ENCODE peak calls at places on chromosomes 11 and 22, in six cellular contexts. One of them, this sample, is unnamed.

GRCh38 chr11:119284344-119285157 is 32.4 kb downstream of the MCAM start:
- DNase-seq in K562: no peak
- DNase-seq in mammary epithelial cell: peak; percentile 35
- DNase-seq in PC-3: peak; percentile 73
- DNase-seq in fibroblast of lung: peak; percentile 36
- DNase-seq in neural progenitor cell: peak; percentile 19
- DNase-seq in this sample: peak; percentile 54

GRCh38 chr11:1391165-1392010 is 1.7 kb downstream of the BRSK2 start:
- DNase-seq in K562: no peak
- DNase-seq in mammary epithelial cell: no peak
- DNase-seq in PC-3: no peak
- DNase-seq in fibroblast of lung: no peak
- DNase-seq in neural progenitor cell: peak; percentile 65
- DNase-seq in this sample: peak; percentile 69

GRCh38 chr22:35489225-35489624 is 51.4 kb upstream of the RASD2 start:
- DNase-seq in K562: no peak
- DNase-seq in mammary epithelial cell: peak; percentile 49
- DNase-seq in PC-3: peak; percentile 70
- DNase-seq in fibroblast of lung: no peak
- DNase-seq in neural progenitor cell: no peak
- DNase-seq in this sample: no peak

GRCh38 chr11:125062931-125063428 is at the start of gene SLC37A2:
- DNase-seq in K562: no peak
- DNase-seq in mammary epithelial cell: peak; percentile 81
- DNase-seq in PC-3: peak; percentile 73
- DNase-seq in fibroblast of lung: peak; percentile 61
- DNase-seq in neural progenitor cell: peak; percentile 90
- DNase-seq in this sample: peak; percentile 48

GRCh38 chr11:31874631-31875191 is 63.6 kb upstream of the PAX6 start:
- DNase-seq in K562: no peak
- DNase-seq in mammary epithelial cell: peak; percentile 9
- DNase-seq in PC-3: no peak
- DNase-seq in fibroblast of lung: no peak
- DNase-seq in neural progenitor cell: peak; percentile 26
- DNase-seq in this sample: no peak

GRCh38 chr11:1755344-1756023 is 5.1 kb upstream of the IFITM10 start:
- DNase-seq in K562: no peak
- DNase-seq in mammary epithelial cell: no peak
- DNase-seq in PC-3: no peak
- DNase-seq in fibroblast of lung: no peak
- DNase-seq in neural progenitor cell: no peak
- DNase-seq in this sample: no peak

GRCh38 chr11:12799373-12799835 is 125.2 kb downstream of the TEAD1 start:
- DNase-seq in K562: no peak
- DNase-seq in mammary epithelial cell: no peak
- DNase-seq in PC-3: no peak
- DNase-seq in fibroblast of lung: peak; percentile 47
- DNase-seq in neural progenitor cell: no peak
- DNase-seq in this sample: peak; percentile 52

GRCh38 chr22:25748140-25748539 is 6.2 kb downstream of the MYO18B start:
- DNase-seq in K562: no peak
- DNase-seq in mammary epithelial cell: no peak
- DNase-seq in PC-3: no peak
- DNase-seq in fibroblast of lung: no peak
- DNase-seq in neural progenitor cell: no peak
- DNase-seq in this sample: no peak

GRCh38 chr22:50114221-50114981 is 24.6 kb downstream of the MOV10L1 start:
- DNase-seq in K562: no peak
- DNase-seq in mammary epithelial cell: no peak
- DNase-seq in PC-3: peak; percentile 42
- DNase-seq in fibroblast of lung: peak; percentile 85
- DNase-seq in neural progenitor cell: peak; percentile 21
- DNase-seq in this sample: no peak

GRCh38 chr11:111910637-111911562 is 670 bp downstream of the CRYAB start:
- DNase-seq in K562: peak; percentile 65
- DNase-seq in mammary epithelial cell: peak; percentile 36
- DNase-seq in PC-3: no peak
- DNase-seq in fibroblast of lung: peak; percentile 20
- DNase-seq in neural progenitor cell: no peak
- DNase-seq in this sample: no peak

GRCh38 chr11:57251491-57252104 is 14.5 kb upstream of the APLNR start:
- DNase-seq in K562: peak; percentile 46
- DNase-seq in mammary epithelial cell: no peak
- DNase-seq in PC-3: no peak
- DNase-seq in fibroblast of lung: peak; percentile 21
- DNase-seq in neural progenitor cell: no peak
- DNase-seq in this sample: peak; percentile 41

GRCh38 chr11:47418454-47419259 is 7.6 kb downstream of the PSMC3 start:
- DNase-seq in K562: no peak
- DNase-seq in mammary epithelial cell: no peak
- DNase-seq in PC-3: no peak
- DNase-seq in fibroblast of lung: no peak
- DNase-seq in neural progenitor cell: peak; percentile 0
- DNase-seq in this sample: no peak

GRCh38 chr11:77449060-77449521 is 24.8 kb downstream of the PAK1 start:
- DNase-seq in K562: no peak
- DNase-seq in mammary epithelial cell: no peak
- DNase-seq in PC-3: no peak
- DNase-seq in fibroblast of lung: no peak
- DNase-seq in neural progenitor cell: no peak
- DNase-seq in this sample: no peak

GRCh38 chr11:75352417-75353206 is 1.2 kb upstream of the ARRB1 start:
- DNase-seq in K562: no peak
- DNase-seq in mammary epithelial cell: no peak
- DNase-seq in PC-3: no peak
- DNase-seq in fibroblast of lung: no peak
- DNase-seq in neural progenitor cell: no peak
- DNase-seq in this sample: no peak

GRCh38 chr11:93198221-93198650 is 445 bp upstream of the SLC36A4 start:
- DNase-seq in K562: no peak
- DNase-seq in mammary epithelial cell: peak; percentile 23
- DNase-seq in PC-3: peak; percentile 55
- DNase-seq in fibroblast of lung: peak; percentile 34
- DNase-seq in neural progenitor cell: no peak
- DNase-seq in this sample: no peak

GRCh38 chr11:134098566-134099184 is 29.8 kb downstream of the JAM3 start:
- DNase-seq in K562: no peak
- DNase-seq in mammary epithelial cell: peak; percentile 11
- DNase-seq in PC-3: peak; percentile 53
- DNase-seq in fibroblast of lung: no peak
- DNase-seq in neural progenitor cell: no peak
- DNase-seq in this sample: no peak

GRCh38 chr11:1773711-1774550 is 10.2 kb upstream of the CTSD start:
- DNase-seq in K562: no peak
- DNase-seq in mammary epithelial cell: no peak
- DNase-seq in PC-3: no peak
- DNase-seq in fibroblast of lung: no peak
- DNase-seq in neural progenitor cell: no peak
- DNase-seq in this sample: no peak

GRCh38 chr11:92978226-92979111 is 9.0 kb downstream of the MTNR1B start:
- DNase-seq in K562: peak; percentile 29
- DNase-seq in mammary epithelial cell: peak; percentile 52
- DNase-seq in PC-3: no peak
- DNase-seq in fibroblast of lung: peak; percentile 48
- DNase-seq in neural progenitor cell: no peak
- DNase-seq in this sample: peak; percentile 96

GRCh38 chr11:13962562-13963168 is at the start of gene SPON1:
- DNase-seq in K562: no peak
- DNase-seq in mammary epithelial cell: peak; percentile 27
- DNase-seq in PC-3: no peak
- DNase-seq in fibroblast of lung: peak; percentile 43
- DNase-seq in neural progenitor cell: peak; percentile 93
- DNase-seq in this sample: peak; percentile 12

GRCh38 chr11:79466411-79466810 is 25.6 kb upstream of the TENM4 start:
- DNase-seq in K562: no peak
- DNase-seq in mammary epithelial cell: peak; percentile 27
- DNase-seq in PC-3: peak; percentile 30
- DNase-seq in fibroblast of lung: peak; percentile 84
- DNase-seq in neural progenitor cell: no peak
- DNase-seq in this sample: peak; percentile 8

GRCh38 chr11:46338988-46339666 is 8.1 kb upstream of the DGKZ start:
- DNase-seq in K562: no peak
- DNase-seq in mammary epithelial cell: no peak
- DNase-seq in PC-3: peak; percentile 21
- DNase-seq in fibroblast of lung: no peak
- DNase-seq in neural progenitor cell: peak; percentile 67
- DNase-seq in this sample: peak; percentile 89

GRCh38 chr11:47071871-47072270 is 104.8 kb downstream of the ARFGAP2 start:
- DNase-seq in K562: no peak
- DNase-seq in mammary epithelial cell: peak; percentile 1
- DNase-seq in PC-3: no peak
- DNase-seq in fibroblast of lung: no peak
- DNase-seq in neural progenitor cell: peak; percentile 27
- DNase-seq in this sample: no peak

GRCh38 chr22:31871475-31871874 is 72.9 kb upstream of the YWHAH start:
- DNase-seq in K562: no peak
- DNase-seq in mammary epithelial cell: no peak
- DNase-seq in PC-3: no peak
- DNase-seq in fibroblast of lung: no peak
- DNase-seq in neural progenitor cell: no peak
- DNase-seq in this sample: no peak

GRCh38 chr22:29226246-29226981 is 20.7 kb downstream of the EMID1 start:
- DNase-seq in K562: no peak
- DNase-seq in mammary epithelial cell: no peak
- DNase-seq in PC-3: no peak
- DNase-seq in fibroblast of lung: no peak
- DNase-seq in neural progenitor cell: no peak
- DNase-seq in this sample: no peak

GRCh38 chr11:128298271-128298670 is 289.1 kb downstream of the ETS1 start:
- DNase-seq in K562: no peak
- DNase-seq in mammary epithelial cell: no peak
- DNase-seq in PC-3: no peak
- DNase-seq in fibroblast of lung: no peak
- DNase-seq in neural progenitor cell: no peak
- DNase-seq in this sample: no peak
- H3K4me1 ChIP-seq in K562: no peaks in the 10 kb centered on the region
- H3K4me1 ChIP-seq in mammary epithelial cell: no peaks in the 10 kb centered on the region
- H3K4me1 ChIP-seq in PC-3: peaks cover 11% of the 10 kb centered on the region
- H3K4me1 ChIP-seq in fibroblast of lung: no peaks in the 10 kb centered on the region
- H3K4me1 ChIP-seq in neural progenitor cell: no peaks in the 10 kb centered on the region
- H3K4me1 ChIP-seq in this sample: no peaks in the 10 kb centered on the region

GRCh38 chr22:46368422-46368821 is 32.9 kb downstream of the TRMU start:
- DNase-seq in K562: no peak
- DNase-seq in mammary epithelial cell: no peak
- DNase-seq in PC-3: no peak
- DNase-seq in fibroblast of lung: no peak
- DNase-seq in neural progenitor cell: no peak
- DNase-seq in this sample: no peak
- TF ChIP-seq EZH2 in K562: no peak
- TF ChIP-seq EZH2 in mammary epithelial cell: no peak
- TF ChIP-seq EZH2 in PC-3: no peak
- TF ChIP-seq EZH2 in fibroblast of lung: no peak
- TF ChIP-seq EZH2 in neural progenitor cell: no peak
- TF ChIP-seq EZH2 in this sample: no peak

GRCh38 chr22:46536559-46537220 is 730 bp downstream of the CELSR1 start:
- DNase-seq in K562: no peak
- DNase-seq in mammary epithelial cell: no peak
- DNase-seq in PC-3: no peak
- DNase-seq in fibroblast of lung: no peak
- DNase-seq in neural progenitor cell: peak; percentile 71
- DNase-seq in this sample: no peak
- H3K4me3 ChIP-seq in K562: no peak overlapping the region
- H3K4me3 ChIP-seq in mammary epithelial cell: no peak overlapping the region
- H3K4me3 ChIP-seq in PC-3: peak overlapping the region; percentile 67
- H3K4me3 ChIP-seq in fibroblast of lung: no peak overlapping the region
- H3K4me3 ChIP-seq in neural progenitor cell: peak overlapping the region; percentile 88
- H3K4me3 ChIP-seq in this sample: peak overlapping the region; percentile 55

GRCh38 chr11:104547996-104548661 is 350.1 kb downstream of the CASP12 start:
- DNase-seq in K562: no peak
- DNase-seq in mammary epithelial cell: peak; percentile 48
- DNase-seq in PC-3: no peak
- DNase-seq in fibroblast of lung: peak; percentile 17
- DNase-seq in neural progenitor cell: no peak
- DNase-seq in this sample: no peak

GRCh38 chr11:104541706-104542105 is 356.6 kb downstream of the CASP12 start:
- DNase-seq in K562: no peak
- DNase-seq in mammary epithelial cell: no peak
- DNase-seq in PC-3: no peak
- DNase-seq in fibroblast of lung: no peak
- DNase-seq in neural progenitor cell: no peak
- DNase-seq in this sample: no peak

GRCh38 chr11:104549019-104549418 is 349.2 kb downstream of the CASP12 start:
- DNase-seq in K562: no peak
- DNase-seq in mammary epithelial cell: no peak
- DNase-seq in PC-3: no peak
- DNase-seq in fibroblast of lung: no peak
- DNase-seq in neural progenitor cell: no peak
- DNase-seq in this sample: no peak

DNA sequence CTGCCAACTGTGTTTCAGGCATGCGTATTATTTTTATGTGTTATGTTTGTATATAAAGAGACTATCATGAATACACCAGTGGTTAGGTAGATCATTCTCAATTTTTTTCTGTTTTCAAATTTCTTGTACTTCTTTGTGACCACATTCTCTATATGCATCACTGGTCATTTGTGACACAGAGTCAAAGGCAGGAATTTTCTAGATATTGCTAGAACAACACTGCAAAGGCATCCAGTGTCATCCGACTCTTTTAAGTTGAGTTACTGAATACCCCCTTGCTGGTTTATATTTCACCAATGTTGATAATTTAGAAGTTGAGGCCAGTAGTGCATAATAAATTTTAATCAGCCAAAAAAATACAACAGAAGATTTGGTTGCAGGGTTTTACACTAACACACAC is 351.8 kb downstream of the CASP12 start:
- DNase-seq in K562: no peak
- DNase-seq in mammary epithelial cell: no peak
- DNase-seq in PC-3: no peak
- DNase-seq in fibroblast of lung: no peak
- DNase-seq in neural progenitor cell: no peak
- DNase-seq in this sample: no peak
- H3K4me1 ChIP-seq in K562: no peaks in the 10 kb centered on the region
- H3K4me1 ChIP-seq in mammary epithelial cell: no peaks in the 10 kb centered on the region
- H3K4me1 ChIP-seq in PC-3: no peaks in the 10 kb centered on the region
- H3K4me1 ChIP-seq in fibroblast of lung: no peaks in the 10 kb centered on the region
- H3K4me1 ChIP-seq in neural progenitor cell: no peaks in the 10 kb centered on the region
- H3K4me1 ChIP-seq in this sample: no peaks in the 10 kb centered on the region

GRCh38 chr22:43409800-43410199 is 2.0 kb upstream of the MPPED1 start:
- DNase-seq in K562: no peak
- DNase-seq in mammary epithelial cell: no peak
- DNase-seq in PC-3: no peak
- DNase-seq in fibroblast of lung: no peak
- DNase-seq in neural progenitor cell: no peak
- DNase-seq in this sample: no peak

GRCh38 chr22:43412808-43413785 is 1.3 kb downstream of the MPPED1 start:
- DNase-seq in K562: no peak
- DNase-seq in mammary epithelial cell: no peak
- DNase-seq in PC-3: no peak
- DNase-seq in fibroblast of lung: no peak
- DNase-seq in neural progenitor cell: peak; percentile 48
- DNase-seq in this sample: no peak

GRCh38 chr22:43411981-43412807 is at the start of gene MPPED1:
- DNase-seq in K562: no peak
- DNase-seq in mammary epithelial cell: no peak
- DNase-seq in PC-3: no peak
- DNase-seq in fibroblast of lung: no peak
- DNase-seq in neural progenitor cell: peak; percentile 65
- DNase-seq in this sample: no peak

GRCh38 chr22:43409046-43409445 is 2.8 kb upstream of the MPPED1 start:
- DNase-seq in K562: no peak
- DNase-seq in mammary epithelial cell: no peak
- DNase-seq in PC-3: no peak
- DNase-seq in fibroblast of lung: no peak
- DNase-seq in neural progenitor cell: no peak
- DNase-seq in this sample: no peak

GRCh38 chr22:43411040-43411919 is 534 bp upstream of the MPPED1 start:
- DNase-seq in K562: no peak
- DNase-seq in mammary epithelial cell: no peak
- DNase-seq in PC-3: no peak
- DNase-seq in fibroblast of lung: no peak
- DNase-seq in neural progenitor cell: peak; percentile 44
- DNase-seq in this sample: no peak
- TF ChIP-seq EZH2 in K562: no peak
- TF ChIP-seq EZH2 in mammary epithelial cell: no peak
- TF ChIP-seq EZH2 in PC-3: no peak
- TF ChIP-seq EZH2 in fibroblast of lung: peak; percentile 60
- TF ChIP-seq EZH2 in neural progenitor cell: peak; percentile 66
- TF ChIP-seq EZH2 in this sample: peak; percentile 54